ENCODE peak calls at places on chromosome 15, in six cellular contexts. N is AG09309; E is NCI-H2029 treated with DMSO at 0.1 percent for 48 hours; U is heart left ventricle; W is NCI-H1048; M is activated CD4-positive, CD25-positive, alpha-beta regulatory T cell. I is an unnamed sample.
A peak's percentile ranks its signal among the peaks of the same experiment; 100 is the strongest.

GRCh38 chr15:73601449-73602425 is 31.5 kb downstream of the NPTN start:
- DNase-seq in M (no peak), E (no peak), W (no peak), N (no peak), U (peak; percentile 53), I (peak; percentile 23)

GRCh38 chr15:35289029-35289617 is 204.0 kb upstream of the NANOGP8 start:
- DNase-seq in W (no peak), M (no peak), U (no peak), N (peak; percentile 50), E (no peak), I (peak; percentile 55)

GRCh38 chr15:77860101-77860691 is 217.3 kb downstream of the TBC1D2B start:
- DNase-seq in M (no peak), W (no peak), N (no peak), E (no peak), U (no peak), I (no peak)

GRCh38 chr15:72009207-72009606 is 108.7 kb downstream of the MYO9A start:
- DNase-seq in N (no peak), M (no peak), U (no peak), W (no peak), E (no peak), I (no peak)

GRCh38 chr15:77021803-77022381 is 27.0 kb downstream of the PSTPIP1 start:
- DNase-seq in E (no peak), M (no peak), W (no peak), N (peak; percentile 17), U (peak; percentile 17), I (no peak)

GRCh38 chr15:33200903-33201302 is 6.4 kb upstream of the FMN1 start:
- DNase-seq in M (no peak), W (no peak), N (no peak), U (no peak), E (no peak), I (no peak)

GRCh38 chr15:41942886-41943285 is 29.5 kb downstream of the EHD4 start:
- DNase-seq in W (no peak), E (no peak), N (no peak), U (no peak), M (no peak), I (no peak)

GRCh38 chr15:84616235-84616634 is 15.4 kb downstream of the ZSCAN2 start:
- DNase-seq in E (no peak), M (no peak), N (no peak), U (no peak), W (no peak), I (no peak)

GRCh38 chr15:28123408-28124023 is 24.4 kb upstream of the OCA2 start:
- DNase-seq in N (no peak), U (peak; percentile 60), W (peak; percentile 14), M (peak; percentile 13), E (peak; percentile 7), I (peak; percentile 76)

GRCh38 chr15:75531041-75531450 is 48.1 kb downstream of the PTPN9 start:
- DNase-seq in E (no peak), W (no peak), M (no peak), N (no peak), U (peak; percentile 82), I (peak; percentile 72)

GRCh38 chr15:101528108-101528916 is 38.8 kb upstream of the PCSK6 start:
- DNase-seq in N (no peak), M (no peak), U (peak; percentile 79), E (no peak), W (no peak), I (no peak)

I was measured in pons.